ENCODE peak calls at places on chromosomes 6 and 20, in five cellular contexts. H, E, W, V and C are unnamed samples.

GRCh38 chr6:106178900-106179299 is 92.8 kb downstream of the PRDM1 start:
- DNase-seq in H (no peak), E (no peak), W (no peak), V (no peak), C (no peak)

GRCh38 chr20:49961413-49961812 is 21.4 kb upstream of the SNAI1 start:
- DNase-seq in H (no peak), V (no peak), W (no peak), E (no peak), C (peak; percentile 31)

GRCh38 chr6:30781697-30782424 is 37.5 kb upstream of the IER3 start:
- DNase-seq in W (peak; percentile 99), H (peak; percentile 98), V (no peak), E (peak; percentile 97), C (peak; percentile 86)

GRCh38 chr20:17856024-17856564 is 112.5 kb downstream of the SNX5 start:
- DNase-seq in H (no peak), E (peak; percentile 75), W (no peak), V (no peak), C (no peak)

GRCh38 chr20:12166053-12166717 is 248.5 kb downstream of the BTBD3 start:
- DNase-seq in V (no peak), E (peak; percentile 95), H (peak; percentile 1), W (peak; percentile 21), C (peak; percentile 80)

GRCh38 chr20:35743693-35744491 is 1.8 kb upstream of the RBM39 start:
- DNase-seq in E (no peak), V (no peak), H (no peak), W (no peak), C (no peak)

GRCh38 chr20:24692429-24693190 is 223.2 kb downstream of the SYNDIG1 start:
- DNase-seq in E (no peak), H (no peak), V (no peak), W (no peak), C (no peak)

GRCh38 chr6:17847203-17847602 is 140.2 kb downstream of the KIF13A start:
- DNase-seq in H (no peak), V (no peak), W (no peak), E (no peak), C (no peak)

GRCh38 chr20:676315-676937 is 824 bp upstream of the SCRT2 start:
- DNase-seq in H (peak; percentile 22), W (no peak), V (no peak), E (no peak), C (no peak)

GRCh38 chr6:79818471-79818870 is 128.9 kb downstream of the ELOVL4 start:
- DNase-seq in E (no peak), H (peak; percentile 36), W (no peak), V (no peak), C (no peak)

GRCh38 chr6:93621400-93621799 is 202.0 kb upstream of the EPHA7 start:
- DNase-seq in V (no peak), E (no peak), H (no peak), W (no peak), C (no peak)

GRCh38 chr20:45957021-45957941 is 14.7 kb downstream of the ZNF335 start:
- DNase-seq in V (no peak), W (no peak), E (no peak), H (no peak), C (no peak)

GRCh38 chr6:2101213-2101612 is 144.2 kb downstream of the GMDS start:
- DNase-seq in W (no peak), E (peak; percentile 42), V (no peak), H (no peak), C (no peak)

GRCh38 chr6:15266423-15266996 is 20.6 kb downstream of the JARID2 start:
- DNase-seq in E (no peak), V (no peak), W (no peak), H (peak; percentile 89), C (no peak)

GRCh38 chr20:23024701-23025100 is 10.4 kb upstream of the SSTR4 start:
- DNase-seq in W (no peak), V (no peak), E (no peak), H (no peak), C (no peak)

GRCh38 chr6:14010275-14010674 is 85.5 kb downstream of the RNF182 start:
- DNase-seq in E (no peak), V (no peak), W (no peak), H (no peak), C (no peak)